ENCODE peak calls at places on chromosomes 16 and 17, in eight cellular contexts. O, P, M, A, I, J, L and K are unnamed samples.

GRCh38 chr17:42114118-42114517 is 1.6 kb upstream of the DHX58 start:
- DNase-seq in O (no peak), P (no peak), M (no peak), A (no peak), I (no peak), J (no peak), L (no peak), K (no peak)

GRCh38 chr17:40522250-40522960 is 21.0 kb upstream of the TNS4 start:
- DNase-seq in O (no peak), P (no peak), M (no peak), A (no peak), I (no peak), J (no peak), L (no peak), K (no peak)

GRCh38 chr17:75064867-75065561 is 18.0 kb downstream of the KCTD2 start:
- DNase-seq in O (no peak), P (no peak), M (no peak), A (no peak), I (peak), J (no peak), L (no peak), K (no peak)

GRCh38 chr17:38440614-38441397 is 12.5 kb downstream of the ARHGAP23 start:
- DNase-seq in O (no peak), P (no peak), M (no peak), A (no peak), I (peak), J (no peak), L (no peak), K (no peak)

GRCh38 chr17:58995247-58995940 is 111.3 kb downstream of the TRIM37 start:
- DNase-seq in O (no peak), P (peak), M (no peak), A (no peak), I (no peak), J (no peak), L (no peak), K (no peak)

GRCh38 chr16:4245400-4245799 is 3.5 kb upstream of the SRL start:
- DNase-seq in O (no peak), P (no peak), M (no peak), A (no peak), I (no peak), J (no peak), L (no peak), K (no peak)

GRCh38 chr17:19785854-19786253 is 37.8 kb upstream of the ALDH3A1 start:
- DNase-seq in O (no peak), P (no peak), M (no peak), A (no peak), I (no peak), J (no peak), L (peak), K (no peak)

GRCh38 chr17:38871247-38871991 is 1.6 kb downstream of the LASP1 start:
- DNase-seq in O (peak), P (peak), M (peak), A (peak), I (peak), J (peak), L (peak), K (peak)

GRCh38 chr16:56273615-56274014 is 82.3 kb downstream of the GNAO1 start:
- DNase-seq in O (no peak), P (no peak), M (no peak), A (no peak), I (no peak), J (no peak), L (no peak), K (no peak)